ENCODE peak calls at places on chromosome 13, in four cellular contexts. One of them, this sample, is unnamed.

GRCh38 chr13:73952683-73953082 is 181.5 kb downstream of the KLF12 start:
- DNase-seq in lower leg skin: no peak
- DNase-seq in fibroblast of pulmonary artery: no peak
- DNase-seq in left ventricle myocardium inferior: no peak
- DNase-seq in this sample: peak; percentile 9

GRCh38 chr13:48412881-48413351 is at the start of gene LPAR6:
- DNase-seq in left ventricle myocardium inferior: no peak
- DNase-seq in fibroblast of pulmonary artery: peak; percentile 88
- DNase-seq in lower leg skin: no peak
- DNase-seq in this sample: peak; percentile 42

GRCh38 chr13:81907973-81908372 is 1567.0 kb upstream of the SPRY2 start:
- DNase-seq in left ventricle myocardium inferior: no peak
- DNase-seq in lower leg skin: no peak
- DNase-seq in fibroblast of pulmonary artery: no peak
- DNase-seq in this sample: no peak

GRCh38 chr13:75365724-75366173 is 116.2 kb downstream of the TBC1D4 start:
- DNase-seq in lower leg skin: no peak
- DNase-seq in fibroblast of pulmonary artery: peak; percentile 74
- DNase-seq in left ventricle myocardium inferior: no peak
- DNase-seq in this sample: peak; percentile 87

GRCh38 chr13:33510350-33510749 is 224.8 kb upstream of the STARD13 start:
- DNase-seq in left ventricle myocardium inferior: no peak
- DNase-seq in lower leg skin: no peak
- DNase-seq in fibroblast of pulmonary artery: no peak
- DNase-seq in this sample: no peak

GRCh38 chr13:111573801-111574200 is 253.4 kb downstream of the TEX29 start:
- DNase-seq in lower leg skin: no peak
- DNase-seq in left ventricle myocardium inferior: no peak
- DNase-seq in fibroblast of pulmonary artery: no peak
- DNase-seq in this sample: no peak

GRCh38 chr13:97317933-97318332 is 95.8 kb downstream of the MBNL2 start:
- DNase-seq in left ventricle myocardium inferior: no peak
- DNase-seq in lower leg skin: no peak
- DNase-seq in fibroblast of pulmonary artery: no peak
- DNase-seq in this sample: no peak

GRCh38 chr13:20426766-20427448 is 98.8 kb downstream of the CRYL1 start:
- DNase-seq in fibroblast of pulmonary artery: no peak
- DNase-seq in left ventricle myocardium inferior: no peak
- DNase-seq in lower leg skin: no peak
- DNase-seq in this sample: no peak

GRCh38 chr13:91520952-91521351 is 122.5 kb downstream of the GPC5 start:
- DNase-seq in fibroblast of pulmonary artery: no peak
- DNase-seq in lower leg skin: no peak
- DNase-seq in left ventricle myocardium inferior: no peak
- DNase-seq in this sample: no peak

GRCh38 chr13:112078879-112079526 is 12.1 kb downstream of the SOX1 start:
- DNase-seq in left ventricle myocardium inferior: no peak
- DNase-seq in fibroblast of pulmonary artery: no peak
- DNase-seq in lower leg skin: no peak
- DNase-seq in this sample: no peak

GRCh38 chr13:26541678-26542553 is 15.6 kb upstream of the WASF3 start:
- DNase-seq in left ventricle myocardium inferior: no peak
- DNase-seq in lower leg skin: no peak
- DNase-seq in fibroblast of pulmonary artery: no peak
- DNase-seq in this sample: no peak

GRCh38 chr13:33096886-33097610 is 80.8 kb downstream of the KL start:
- DNase-seq in lower leg skin: no peak
- DNase-seq in left ventricle myocardium inferior: no peak
- DNase-seq in fibroblast of pulmonary artery: no peak
- DNase-seq in this sample: no peak

GRCh38 chr13:60329221-60329983 is 67.6 kb upstream of the TDRD3 start:
- DNase-seq in lower leg skin: no peak
- DNase-seq in left ventricle myocardium inferior: no peak
- DNase-seq in fibroblast of pulmonary artery: peak; percentile 45
- DNase-seq in this sample: peak; percentile 43

GRCh38 chr13:27969073-27969865 is at the start of gene CDX2:
- DNase-seq in left ventricle myocardium inferior: no peak
- DNase-seq in fibroblast of pulmonary artery: no peak
- DNase-seq in lower leg skin: no peak
- DNase-seq in this sample: no peak

GRCh38 chr13:66532146-66532545 is 698.0 kb downstream of the PCDH9 start:
- DNase-seq in fibroblast of pulmonary artery: peak; percentile 66
- DNase-seq in lower leg skin: no peak
- DNase-seq in left ventricle myocardium inferior: no peak
- DNase-seq in this sample: peak; percentile 62

GRCh38 chr13:112069727-112070300 is 2.9 kb downstream of the SOX1 start:
- DNase-seq in lower leg skin: no peak
- DNase-seq in left ventricle myocardium inferior: no peak
- DNase-seq in fibroblast of pulmonary artery: no peak
- DNase-seq in this sample: no peak

GRCh38 chr13:106562301-106562700 is 5.6 kb downstream of the ARGLU1 start:
- DNase-seq in lower leg skin: no peak
- DNase-seq in left ventricle myocardium inferior: no peak
- DNase-seq in fibroblast of pulmonary artery: no peak
- DNase-seq in this sample: no peak
- H3K4me3 ChIP-seq in lower leg skin: no peak overlapping the region
- H3K4me3 ChIP-seq in left ventricle myocardium inferior: no peak overlapping the region
- H3K4me3 ChIP-seq in fibroblast of pulmonary artery: no peak overlapping the region
- H3K4me3 ChIP-seq in this sample: no peak overlapping the region

DNA sequence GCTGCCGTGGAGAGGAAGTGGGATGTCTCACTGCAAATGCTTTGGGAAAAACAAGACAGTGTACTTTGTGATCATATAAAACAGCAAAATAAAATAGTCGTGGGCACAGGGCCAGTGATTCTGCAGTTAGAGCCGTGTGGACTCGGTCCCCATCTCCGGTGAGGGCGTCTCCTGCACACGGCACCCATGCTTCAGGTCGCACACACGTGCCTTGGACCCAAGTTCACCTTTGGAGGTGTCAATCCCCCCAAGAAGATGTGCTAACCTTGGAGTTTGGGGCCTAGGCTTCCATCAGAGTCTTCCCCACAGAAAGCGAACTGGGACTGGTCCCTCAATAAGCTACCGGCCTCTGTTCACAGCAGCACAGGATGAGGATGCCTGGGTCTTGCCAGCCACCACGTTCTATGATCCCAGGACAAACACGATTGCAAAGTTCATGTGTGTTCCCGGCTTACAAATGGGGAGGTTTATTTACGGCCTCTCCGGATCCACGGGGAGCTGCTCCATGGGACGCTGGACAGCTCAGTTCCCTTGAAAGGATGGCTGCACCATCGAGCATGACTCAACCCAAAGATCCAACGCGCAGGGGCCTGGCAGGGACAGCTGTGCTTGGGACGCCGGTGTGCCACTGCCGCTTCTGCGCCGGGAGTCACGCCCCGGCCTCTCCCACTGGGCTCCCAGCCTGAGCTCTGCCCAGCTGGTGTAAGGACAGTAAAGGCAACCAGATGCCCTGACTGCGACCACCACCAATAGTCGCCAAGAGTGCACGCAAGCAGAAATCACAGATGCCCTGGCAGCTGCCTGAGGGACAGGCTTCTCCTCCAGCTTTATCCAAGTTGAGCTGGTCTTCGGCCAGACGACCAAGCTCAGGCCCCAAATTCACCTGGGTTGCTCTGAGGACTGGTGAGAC is 8.6 kb downstream of the GAS6 start:
- DNase-seq in fibroblast of pulmonary artery: no peak
- DNase-seq in lower leg skin: no peak
- DNase-seq in left ventricle myocardium inferior: peak; percentile 52
- DNase-seq in this sample: no peak
- H3K4me3 ChIP-seq in fibroblast of pulmonary artery: no peak overlapping the region
- H3K4me3 ChIP-seq in lower leg skin: no peak overlapping the region
- H3K4me3 ChIP-seq in left ventricle myocardium inferior: peak overlapping the region; percentile 35
- H3K4me3 ChIP-seq in this sample: no peak overlapping the region

GRCh38 chr13:109781384-109782065 is 4.9 kb downstream of the IRS2 start:
- DNase-seq in left ventricle myocardium inferior: no peak
- DNase-seq in fibroblast of pulmonary artery: no peak
- DNase-seq in lower leg skin: peak; percentile 31
- DNase-seq in this sample: no peak
- H3K4me3 ChIP-seq in left ventricle myocardium inferior: peak overlapping the region; percentile 78
- H3K4me3 ChIP-seq in fibroblast of pulmonary artery: peak overlapping the region; percentile 55
- H3K4me3 ChIP-seq in lower leg skin: peak overlapping the region; percentile 20
- H3K4me3 ChIP-seq in this sample: peak overlapping the region; percentile 58

GRCh38 chr13:37597477-37597876 is 1.1 kb downstream of the POSTN start:
- DNase-seq in left ventricle myocardium inferior: no peak
- DNase-seq in fibroblast of pulmonary artery: no peak
- DNase-seq in lower leg skin: no peak
- DNase-seq in this sample: no peak
- H3K4me3 ChIP-seq in left ventricle myocardium inferior: peak overlapping the region; percentile 36
- H3K4me3 ChIP-seq in fibroblast of pulmonary artery: peak overlapping the region; percentile 65
- H3K4me3 ChIP-seq in lower leg skin: no peak overlapping the region
- H3K4me3 ChIP-seq in this sample: peak overlapping the region; percentile 46

DNA sequence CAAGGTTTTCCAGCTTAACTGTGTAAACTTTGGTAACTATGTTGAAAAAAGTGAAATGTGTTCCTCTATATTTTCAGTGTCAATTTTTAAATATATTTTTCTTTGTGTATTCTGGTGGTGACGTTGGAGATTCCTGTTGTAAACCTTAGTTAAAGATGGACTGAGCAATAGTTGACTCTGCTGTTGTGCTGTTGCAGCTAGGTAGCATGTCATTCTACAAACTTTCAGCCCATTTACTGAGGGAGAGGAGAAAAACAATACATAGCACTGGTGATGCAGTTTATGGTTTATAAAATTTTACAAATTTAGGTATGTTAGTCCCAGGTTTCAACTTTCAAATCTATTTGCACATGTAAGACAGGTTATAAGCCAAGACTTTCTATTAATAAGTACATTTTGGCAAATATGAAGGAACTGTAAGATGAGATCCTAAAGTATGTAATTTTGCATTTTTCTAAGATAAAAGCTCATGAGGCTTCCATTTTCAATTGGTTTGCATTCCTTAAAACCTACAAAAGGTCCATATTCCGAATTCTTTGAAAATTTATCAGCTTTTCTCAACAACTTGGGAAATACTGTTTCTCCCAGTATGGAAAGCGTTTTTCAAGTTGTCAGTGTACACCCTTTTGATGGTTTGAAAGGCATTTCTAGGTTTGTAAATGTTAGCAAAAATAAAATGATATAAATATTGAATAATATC is 1.5 kb downstream of the NDFIP2 start:
- DNase-seq in lower leg skin: no peak
- DNase-seq in fibroblast of pulmonary artery: no peak
- DNase-seq in left ventricle myocardium inferior: no peak
- DNase-seq in this sample: no peak
- H3K4me3 ChIP-seq in lower leg skin: no peak overlapping the region
- H3K4me3 ChIP-seq in fibroblast of pulmonary artery: peak overlapping the region; percentile 91
- H3K4me3 ChIP-seq in left ventricle myocardium inferior: peak overlapping the region; percentile 94
- H3K4me3 ChIP-seq in this sample: peak overlapping the region; percentile 79

DNA sequence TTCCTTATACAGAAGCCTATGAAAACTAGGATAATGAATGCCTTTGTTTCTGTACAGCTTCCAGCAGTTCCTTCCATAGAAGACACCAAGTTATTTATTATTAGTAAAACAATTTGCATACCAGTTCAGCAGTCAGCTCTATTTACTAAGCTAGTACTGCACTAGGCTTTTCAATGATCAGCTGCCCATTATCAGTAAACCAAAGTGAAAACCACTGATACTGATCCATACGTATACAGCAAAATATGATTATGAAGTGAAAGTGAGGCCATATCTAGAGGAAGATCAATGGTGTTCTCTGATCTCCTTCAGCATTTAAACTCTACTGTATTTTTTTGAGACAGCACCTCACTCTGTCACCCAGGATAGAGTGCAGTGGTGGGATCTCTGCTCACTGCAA is 3.2 kb downstream of the TPT1 start:
- DNase-seq in lower leg skin: no peak
- DNase-seq in fibroblast of pulmonary artery: no peak
- DNase-seq in left ventricle myocardium inferior: no peak
- DNase-seq in this sample: no peak
- H3K4me3 ChIP-seq in lower leg skin: no peak overlapping the region
- H3K4me3 ChIP-seq in fibroblast of pulmonary artery: peak overlapping the region; percentile 97
- H3K4me3 ChIP-seq in left ventricle myocardium inferior: peak overlapping the region; percentile 93
- H3K4me3 ChIP-seq in this sample: peak overlapping the region; percentile 83

DNA sequence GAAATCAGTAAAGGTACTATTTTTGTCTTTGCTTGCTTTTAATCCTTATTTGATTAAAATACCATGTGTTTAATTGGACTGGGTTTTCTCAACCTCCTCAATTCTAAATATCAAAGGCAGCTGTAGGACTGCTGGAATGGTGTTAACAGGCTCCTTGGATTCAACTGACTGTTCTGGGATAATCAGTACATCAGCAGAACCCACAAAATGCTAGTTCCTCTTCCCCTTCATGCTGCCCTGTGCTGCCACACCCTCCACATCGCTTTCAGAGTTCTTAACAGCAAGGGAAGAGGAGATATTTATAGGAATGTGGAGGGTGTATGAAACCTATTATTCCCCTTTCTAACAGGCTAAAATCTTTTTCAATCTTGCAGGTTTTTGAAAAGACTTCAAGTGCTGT is 82.4 kb downstream of the KCTD12 start:
- DNase-seq in fibroblast of pulmonary artery: no peak
- DNase-seq in lower leg skin: no peak
- DNase-seq in left ventricle myocardium inferior: no peak
- DNase-seq in this sample: no peak
- H3K4me3 ChIP-seq in fibroblast of pulmonary artery: no peak overlapping the region
- H3K4me3 ChIP-seq in lower leg skin: no peak overlapping the region
- H3K4me3 ChIP-seq in left ventricle myocardium inferior: no peak overlapping the region
- H3K4me3 ChIP-seq in this sample: no peak overlapping the region

GRCh38 chr13:101915755-101916107 is 463.3 kb downstream of the ITGBL1 start:
- DNase-seq in fibroblast of pulmonary artery: no peak
- DNase-seq in left ventricle myocardium inferior: no peak
- DNase-seq in lower leg skin: no peak
- DNase-seq in this sample: no peak
- H3K4me3 ChIP-seq in fibroblast of pulmonary artery: no peak overlapping the region
- H3K4me3 ChIP-seq in left ventricle myocardium inferior: peak overlapping the region; percentile 67
- H3K4me3 ChIP-seq in lower leg skin: no peak overlapping the region
- H3K4me3 ChIP-seq in this sample: no peak overlapping the region

DNA sequence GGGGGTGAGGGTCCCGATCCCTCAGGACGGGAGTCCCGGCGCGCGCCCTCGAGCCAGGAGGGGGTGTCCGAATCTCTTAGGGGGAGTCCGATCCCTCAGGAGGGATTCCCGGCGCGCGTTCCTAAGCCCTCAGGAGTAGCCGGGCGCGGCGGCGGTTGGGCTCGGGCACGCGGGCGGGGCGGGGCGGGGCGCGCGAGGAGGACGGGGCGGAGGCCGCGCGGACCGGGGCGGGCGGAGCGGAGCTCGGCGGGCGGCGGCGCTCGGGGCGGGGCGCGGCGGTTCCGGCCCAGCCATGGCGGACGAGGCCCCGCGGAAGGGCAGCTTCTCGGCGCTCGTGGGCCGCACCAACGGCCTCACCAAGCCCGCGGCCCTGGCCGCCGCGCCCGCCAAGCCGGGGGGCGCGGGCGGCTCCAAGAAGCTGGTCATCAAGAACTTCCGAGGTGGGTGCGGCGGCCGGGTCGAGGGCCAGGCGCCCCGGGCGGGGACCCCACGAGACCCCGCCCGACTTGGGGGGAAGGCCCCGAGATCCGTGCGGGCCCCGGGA is at the start of gene CUL4A:
- DNase-seq in lower leg skin: peak; percentile 72
- DNase-seq in left ventricle myocardium inferior: peak; percentile 88
- DNase-seq in fibroblast of pulmonary artery: peak; percentile 64
- DNase-seq in this sample: peak; percentile 48
- H3K4me3 ChIP-seq in lower leg skin: peak within 1 kb of the TSS; percentile 93
- H3K4me3 ChIP-seq in left ventricle myocardium inferior: peak within 1 kb of the TSS; percentile 96
- H3K4me3 ChIP-seq in fibroblast of pulmonary artery: peak within 1 kb of the TSS; percentile 83
- H3K4me3 ChIP-seq in this sample: peak within 1 kb of the TSS; percentile 89

This sample was measured in brain microvascular endothelial cell.